ENCODE peak calls at places on chromosomes 7 and 10, in six cellular contexts. I is adrenal gland; O is cardiac muscle cell; X is effector memory CD4-positive, alpha-beta T cell; V is HCT116; U is IMR-90. L is an unnamed sample.

GRCh38 chr10:62543981-62544380 is 169.8 kb downstream of the ZNF365 start:
- DNase-seq in O (no peak), I (no peak), U (no peak), V (no peak), X (no peak), L (no peak)

GRCh38 chr7:113120647-113121046 is 2.3 kb upstream of the SMIM30 start:
- DNase-seq in V (no peak), X (no peak), U (no peak), O (no peak), I (no peak), L (no peak)

GRCh38 chr10:131177431-131178327 is 133.8 kb downstream of the TCERG1L start:
- DNase-seq in I (no peak), O (no peak), V (no peak), U (no peak), X (no peak), L (no peak)

GRCh38 chr7:151062399-151063211 is 3.2 kb downstream of the SLC4A2 start:
- DNase-seq in O (peak; percentile 72), X (no peak), U (peak; percentile 76), I (peak; percentile 75), V (peak; percentile 81), L (no peak)

GRCh38 chr7:64775289-64775688 is 18.9 kb upstream of the ZNF138 start:
- DNase-seq in O (no peak), I (no peak), U (peak; percentile 7), V (no peak), X (no peak), L (no peak)

GRCh38 chr10:58919927-58920654 is 256.4 kb upstream of the PHYHIPL start:
- DNase-seq in O (peak; percentile 78), V (peak; percentile 94), I (no peak), X (no peak), U (peak; percentile 54), L (no peak)

GRCh38 chr7:2462731-2463130 is 13.5 kb downstream of the GRIFIN start:
- DNase-seq in I (no peak), X (no peak), O (no peak), V (no peak), U (no peak), L (no peak)

GRCh38 chr7:42236266-42237161 is 495 bp downstream of the GLI3 start:
- DNase-seq in I (peak; percentile 50), X (no peak), O (peak; percentile 79), V (no peak), U (peak; percentile 72), L (peak; percentile 49)

GRCh38 chr7:132815696-132816334 is 239.5 kb upstream of the PLXNA4 start:
- DNase-seq in X (no peak), V (no peak), U (peak; percentile 11), O (peak; percentile 29), I (no peak), L (no peak)

GRCh38 chr7:85719981-85720963 is 533.4 kb upstream of the SEMA3D start:
- DNase-seq in O (peak; percentile 92), I (no peak), V (no peak), U (peak; percentile 43), X (no peak), L (no peak)

GRCh38 chr10:87668324-87669054 is 8.8 kb downstream of the PAPSS2 start:
- DNase-seq in O (no peak), I (no peak), U (no peak), X (no peak), V (no peak), L (no peak)

GRCh38 chr10:102642553-102643345 is 1.5 kb upstream of the TRIM8 start:
- DNase-seq in U (peak; percentile 56), V (peak; percentile 29), X (peak; percentile 47), I (peak; percentile 77), O (peak; percentile 48), L (peak; percentile 75)

GRCh38 chr10:112713411-112713810 is 236.6 kb upstream of the TCF7L2 start:
- DNase-seq in O (no peak), U (peak; percentile 80), I (no peak), X (no peak), V (no peak), L (no peak)

GRCh38 chr7:71625534-71625933 is 493.6 kb downstream of the GALNT17 start:
- DNase-seq in I (no peak), U (no peak), X (no peak), O (no peak), V (no peak), L (no peak)

GRCh38 chr10:76866841-76867586 is 770.6 kb downstream of the KCNMA1 start:
- DNase-seq in I (no peak), U (no peak), X (no peak), V (no peak), O (no peak), L (no peak)

GRCh38 chr10:113002449-113002777 is 52.4 kb downstream of the TCF7L2 start:
- DNase-seq in V (no peak), I (no peak), X (no peak), U (no peak), O (no peak), L (no peak)

GRCh38 chr7:100568936-100569844 is 4.5 kb downstream of the SAP25 start:
- DNase-seq in I (peak; percentile 93), O (peak; percentile 61), U (no peak), V (no peak), X (peak; percentile 33), L (no peak)

GRCh38 chr10:16016688-16017087 is 156.4 kb upstream of the MINDY3 start:
- DNase-seq in X (no peak), I (no peak), U (no peak), O (no peak), V (no peak), L (no peak)

GRCh38 chr7:31100870-31101269 is 48.8 kb downstream of the ADCYAP1R1 start:
- DNase-seq in I (no peak), X (no peak), O (no peak), V (no peak), U (no peak), L (no peak)

GRCh38 chr10:97575101-97575668 is 2.6 kb downstream of the ANKRD2 start:
- DNase-seq in V (no peak), I (no peak), U (no peak), O (no peak), X (no peak), L (peak; percentile 15)

GRCh38 chr10:71805776-71806705 is 32.7 kb upstream of the VSIR start:
- DNase-seq in V (peak; percentile 10), X (no peak), O (peak; percentile 53), I (peak; percentile 45), U (no peak), L (no peak)

GRCh38 chr7:14685112-14685511 is 217.4 kb downstream of the DGKB start:
- DNase-seq in V (no peak), X (no peak), U (no peak), I (no peak), O (no peak), L (no peak)

GRCh38 chr10:33365871-33366411 is 31.5 kb upstream of the NRP1 start:
- DNase-seq in U (peak; percentile 98), X (no peak), I (no peak), V (peak; percentile 55), O (peak; percentile 85), L (no peak)

GRCh38 chr7:113918946-113919345 is at the start of gene PPP1R3A:
- DNase-seq in I (no peak), V (no peak), X (no peak), O (no peak), U (peak; percentile 11), L (no peak)

GRCh38 chr7:130632111-130632510 is 36.4 kb downstream of the COPG2 start:
- DNase-seq in O (peak; percentile 35), X (no peak), V (peak; percentile 26), U (peak; percentile 72), I (no peak), L (no peak)

GRCh38 chr10:133459454-133460207 is 5.9 kb downstream of the SCART1 start:
- DNase-seq in I (peak; percentile 6), O (no peak), V (no peak), U (no peak), X (no peak), L (peak; percentile 12)

GRCh38 chr10:133458710-133459453 is 5.1 kb downstream of the SCART1 start:
- DNase-seq in U (peak; percentile 8), X (no peak), I (peak; percentile 9), O (no peak), V (no peak), L (peak; percentile 9)

GRCh38 chr10:133457100-133457841 is 3.5 kb downstream of the SCART1 start:
- DNase-seq in V (no peak), I (peak; percentile 15), O (no peak), U (no peak), X (no peak), L (no peak)

GRCh38 chr10:133456041-133456951 is 2.6 kb downstream of the SCART1 start:
- DNase-seq in I (peak; percentile 11), V (no peak), X (no peak), U (no peak), O (no peak), L (peak; percentile 10)

GRCh38 chr10:133458021-133458709 is 4.4 kb downstream of the SCART1 start:
- DNase-seq in U (no peak), V (no peak), I (peak; percentile 13), X (no peak), O (no peak), L (peak; percentile 11)
- H3K9me3 ChIP-seq in U (no peaks in the 10 kb centered on the region), V (no peaks in the 10 kb centered on the region), I (no peaks in the 10 kb centered on the region), X (no peaks in the 10 kb centered on the region), O (no peaks in the 10 kb centered on the region), L (no peaks in the 10 kb centered on the region)

DNA sequence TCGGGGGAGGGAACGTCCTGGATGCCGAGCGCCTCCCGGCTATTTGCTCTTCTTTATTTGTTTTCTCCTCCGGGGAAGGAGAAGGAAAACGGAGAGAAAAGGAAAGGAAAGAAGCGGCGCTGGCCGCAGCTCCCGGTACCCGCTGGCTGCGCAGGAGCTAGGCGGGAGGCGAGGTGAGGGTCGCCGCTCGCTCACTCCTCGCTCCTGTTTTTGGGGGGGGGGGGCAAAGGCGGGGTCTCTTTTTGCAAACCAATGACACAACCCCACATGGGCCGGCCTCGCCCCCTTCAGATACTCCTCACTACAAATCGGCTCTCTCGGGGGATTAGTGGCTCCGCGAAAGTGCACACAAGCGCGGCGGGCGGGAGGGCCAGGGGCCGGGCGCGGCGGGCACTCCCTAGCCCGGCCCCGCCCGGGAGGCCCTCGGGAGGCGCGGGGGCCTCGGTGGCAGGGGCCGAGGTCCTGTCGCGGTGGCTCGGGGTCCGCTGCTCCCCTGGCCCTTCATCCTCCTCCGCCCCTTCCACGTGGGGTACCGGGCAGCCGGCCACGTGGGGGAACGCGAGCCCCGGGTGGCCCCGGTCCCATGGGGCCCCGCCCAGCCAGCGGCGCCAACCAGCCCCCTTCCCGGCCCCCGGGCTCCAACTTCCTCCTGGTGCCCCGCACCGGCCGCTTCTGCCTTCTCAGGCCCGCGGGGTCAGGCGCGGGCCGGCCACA is 650 bp upstream of the CTBP2 start:
- DNase-seq in V (peak; percentile 82), I (peak; percentile 82), X (no peak), U (peak; percentile 85), O (peak; percentile 89), L (peak; percentile 78)
- H3K4me3 ChIP-seq in V (peak overlapping the region; percentile 77), I (peak overlapping the region; percentile 10), X (peak overlapping the region; percentile 50), U (peak overlapping the region; percentile 98), O (peak overlapping the region; percentile 97), L (peak overlapping the region; percentile 93)

DNA sequence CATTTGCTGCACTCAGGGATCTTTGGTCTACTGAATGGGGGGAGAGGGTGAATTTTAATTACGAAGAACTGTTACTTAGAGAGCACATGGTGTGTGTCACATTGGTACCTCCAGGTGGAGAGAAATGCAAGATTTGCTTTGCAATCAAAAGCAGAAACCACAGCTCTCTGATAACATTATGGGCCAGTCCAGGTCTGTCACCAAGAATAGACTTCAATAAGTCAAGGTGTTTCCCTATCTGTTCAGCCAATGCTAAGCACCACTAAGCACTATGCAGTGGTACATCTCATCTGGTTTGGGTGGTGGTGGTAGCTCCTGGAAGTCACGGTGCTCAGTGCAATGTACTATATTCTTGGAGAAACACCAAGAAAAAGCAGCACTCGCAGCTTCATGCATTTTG is 119.6 kb upstream of the AFAP1L2 start:
- DNase-seq in U (no peak), I (no peak), O (no peak), X (no peak), V (no peak), L (no peak)
- H3K4me1 ChIP-seq in U (peaks cover 11% of the 10 kb centered on the region), I (no peaks in the 10 kb centered on the region), O (peaks cover 50% of the 10 kb centered on the region), X (peaks cover 66% of the 10 kb centered on the region), V (peaks cover 64% of the 10 kb centered on the region), L (peaks cover 100% of the 10 kb centered on the region)

GRCh38 chr10:123356101-123356500 is 201.9 kb downstream of the BUB3 start:
- DNase-seq in O (no peak), I (no peak), V (no peak), U (no peak), X (no peak), L (no peak)
- H3K9me3 ChIP-seq in O (no peaks in the 10 kb centered on the region), I (no peaks in the 10 kb centered on the region), V (no peaks in the 10 kb centered on the region), U (peaks cover 37% of the 10 kb centered on the region), X (no peaks in the 10 kb centered on the region), L (no peaks in the 10 kb centered on the region)